ENCODE peak calls at places on chromosomes 11 and 22, in nine cellular contexts. D is K562, Y is stomach, J is SK-N-SH, C is endothelial cell of umbilical vein, X is spleen, E is HL-60, P is H1, M is GM23338. O is an unnamed sample.
A peak's percentile ranks its signal among the peaks of the same experiment; 100 is the strongest.

GRCh38 chr11:36019722-36020121 is 75.9 kb downstream of the LDLRAD3 start:
- DNase-seq in E (no peak), X (no peak), J (no peak), C (no peak), P (no peak), Y (no peak), D (no peak), M (no peak), O (no peak)

GRCh38 chr11:127859941-127860354 is 727.4 kb downstream of the ETS1 start:
- DNase-seq in C (no peak), E (no peak), Y (no peak), D (no peak), J (no peak), X (no peak), P (no peak), M (no peak), O (no peak)

GRCh38 chr11:83285131-83285770 is 916 bp downstream of the CCDC90B start:
- DNase-seq in E (no peak), C (no peak), M (no peak), Y (no peak), P (no peak), X (no peak), J (no peak), D (no peak), O (no peak)

GRCh38 chr11:74749965-74750296 is 1.3 kb downstream of the RNF169 start:
- DNase-seq in X (no peak), D (peak; percentile 14), P (no peak), C (no peak), E (no peak), J (no peak), M (no peak), Y (no peak), O (no peak)

GRCh38 chr11:102292951-102293350 is 24.3 kb upstream of the BIRC3 start:
- DNase-seq in P (no peak), X (no peak), J (no peak), E (no peak), D (no peak), M (no peak), Y (no peak), C (no peak), O (no peak)

GRCh38 chr11:62446091-62446490 is 27.3 kb downstream of the SCGB1A1 start:
- DNase-seq in C (no peak), P (no peak), M (no peak), X (no peak), J (no peak), Y (no peak), D (no peak), E (no peak), O (peak; percentile 20)

GRCh38 chr11:112157274-112157766 is 6.6 kb downstream of the IL18 start:
- DNase-seq in E (peak; percentile 21), X (no peak), M (no peak), J (no peak), P (no peak), Y (no peak), D (no peak), C (peak; percentile 82), O (no peak)

GRCh38 chr11:1060885-1061616 is 13.6 kb upstream of the MUC2 start:
- DNase-seq in M (no peak), J (no peak), Y (peak; percentile 77), X (peak; percentile 80), D (no peak), E (no peak), P (no peak), C (peak; percentile 36), O (no peak)

GRCh38 chr22:20804650-20805049 is 30.7 kb downstream of the SERPIND1 start:
- DNase-seq in M (no peak), P (no peak), Y (no peak), D (no peak), J (no peak), C (no peak), E (no peak), X (no peak), O (no peak)

GRCh38 chr11:77345621-77346020 is 44.1 kb upstream of the GDPD4 start:
- DNase-seq in J (no peak), P (no peak), E (no peak), X (no peak), Y (no peak), D (no peak), C (no peak), M (no peak), O (no peak)

GRCh38 chr11:17766590-17766989 is 32.0 kb downstream of the KCNC1 start:
- DNase-seq in M (peak; percentile 61), C (no peak), X (peak; percentile 17), Y (no peak), D (peak; percentile 25), E (no peak), J (no peak), P (no peak), O (no peak)

GRCh38 chr11:14267861-14268635 is 90.9 kb downstream of the RRAS2 start:
- DNase-seq in M (no peak), J (no peak), C (no peak), D (no peak), Y (no peak), P (peak; percentile 41), X (peak; percentile 25), E (no peak), O (no peak)
- H3K4me3 ChIP-seq in M (no peak overlapping the region), J (no peak overlapping the region), C (no peak overlapping the region), D (no peak overlapping the region), Y (no peak overlapping the region), P (no peak overlapping the region), X (no peak overlapping the region), E (no peak overlapping the region), O (no peak overlapping the region)

GRCh38 chr11:65559535-65559934 is 1.4 kb upstream of the LTBP3 start:
- DNase-seq in D (no peak), E (no peak), M (no peak), P (no peak), C (no peak), J (no peak), X (no peak), Y (no peak), O (no peak)

GRCh38 chr11:65557280-65558001 is 718 bp downstream of the LTBP3 start:
- DNase-seq in E (no peak), Y (no peak), J (peak; percentile 85), D (no peak), M (no peak), P (no peak), X (peak; percentile 87), C (peak; percentile 23), O (no peak)

GRCh38 chr11:65556470-65557279 is 1.5 kb downstream of the LTBP3 start:
- DNase-seq in P (no peak), Y (no peak), M (no peak), J (no peak), X (no peak), C (peak; percentile 29), E (no peak), D (no peak), O (no peak)

GRCh38 chr11:65558785-65559509 is 788 bp upstream of the LTBP3 start:
- DNase-seq in J (peak; percentile 70), E (no peak), Y (peak; percentile 44), X (peak; percentile 79), P (no peak), D (no peak), M (no peak), C (peak; percentile 72), O (no peak)

DNA sequence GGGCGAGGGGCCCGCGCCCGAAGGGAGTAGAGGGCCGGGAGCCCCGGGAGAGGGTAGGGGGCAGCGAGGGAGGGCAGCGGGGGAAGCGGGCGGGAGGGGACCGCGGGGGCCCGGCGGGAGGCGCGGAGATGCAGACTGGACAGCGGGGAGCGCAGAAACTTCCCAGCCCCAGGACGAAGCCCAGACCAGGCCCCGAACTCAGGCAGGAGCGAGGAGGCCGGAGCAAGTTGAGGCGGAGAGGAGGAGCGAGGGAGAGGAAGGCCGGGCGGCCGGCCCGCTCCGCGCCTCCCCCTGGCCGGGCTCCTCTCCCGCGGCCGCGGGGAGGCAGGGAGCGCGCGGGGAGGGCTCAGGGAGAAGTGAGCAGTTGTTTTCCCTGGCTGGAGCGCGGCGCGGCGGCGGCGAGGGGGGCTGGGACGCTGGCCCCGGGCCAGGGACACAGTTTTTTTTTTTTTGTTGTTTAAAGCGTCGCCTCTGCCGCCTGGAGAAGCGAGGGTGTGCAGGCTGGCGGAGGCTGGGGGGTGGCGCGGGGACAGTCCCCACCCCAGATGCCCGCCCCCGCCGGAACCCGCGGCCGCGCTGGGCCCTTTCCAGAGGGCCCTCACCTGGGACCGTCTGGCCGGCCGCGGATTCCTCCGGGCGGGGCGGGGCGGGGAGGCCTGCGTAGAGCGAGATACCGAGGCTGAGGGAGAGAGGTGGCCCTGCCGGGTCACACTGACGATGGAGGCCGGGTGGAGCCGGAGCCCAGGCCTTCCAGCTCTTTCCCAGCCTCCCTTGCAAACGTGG is at the start of gene LTBP3:
- DNase-seq in M (peak; percentile 80), J (peak; percentile 90), D (peak; percentile 90), X (peak; percentile 89), C (peak; percentile 84), E (peak; percentile 44), Y (peak; percentile 87), P (peak; percentile 72), O (peak; percentile 70)
- TF ChIP-seq POLR2AphosphoS5 in M (peak; percentile 24), J (no peak), D (no peak), X (peak; percentile 54), C (peak; percentile 85), E (no peak), Y (peak; percentile 31), P (no peak), O (peak; percentile 59)

DNA sequence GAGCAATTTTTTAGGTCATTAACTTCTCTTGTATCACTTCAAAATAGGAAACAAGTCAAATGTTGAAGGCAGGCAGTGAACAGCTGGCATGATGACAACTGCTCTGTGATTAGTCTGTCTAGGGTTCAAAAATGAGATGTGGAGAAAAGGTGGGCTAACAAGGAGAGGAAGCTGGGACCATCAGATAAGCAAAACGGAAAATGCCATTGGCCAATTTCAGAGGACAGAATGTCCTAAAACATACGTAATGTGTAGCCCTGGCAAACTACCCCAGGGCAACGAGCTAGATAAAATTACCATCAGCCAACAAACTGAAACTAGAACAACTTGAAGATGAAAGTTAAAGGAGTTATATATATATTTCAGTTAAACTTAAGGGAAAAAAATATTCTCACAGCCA is 93.2 kb downstream of the RELT start:
- DNase-seq in D (no peak), C (peak; percentile 66), M (no peak), J (peak; percentile 16), E (no peak), P (no peak), Y (no peak), X (no peak), O (no peak)
- H3K4me3 ChIP-seq in D (no peak overlapping the region), C (no peak overlapping the region), M (no peak overlapping the region), J (no peak overlapping the region), E (no peak overlapping the region), P (no peak overlapping the region), Y (no peak overlapping the region), X (no peak overlapping the region), O (no peak overlapping the region)

DNA sequence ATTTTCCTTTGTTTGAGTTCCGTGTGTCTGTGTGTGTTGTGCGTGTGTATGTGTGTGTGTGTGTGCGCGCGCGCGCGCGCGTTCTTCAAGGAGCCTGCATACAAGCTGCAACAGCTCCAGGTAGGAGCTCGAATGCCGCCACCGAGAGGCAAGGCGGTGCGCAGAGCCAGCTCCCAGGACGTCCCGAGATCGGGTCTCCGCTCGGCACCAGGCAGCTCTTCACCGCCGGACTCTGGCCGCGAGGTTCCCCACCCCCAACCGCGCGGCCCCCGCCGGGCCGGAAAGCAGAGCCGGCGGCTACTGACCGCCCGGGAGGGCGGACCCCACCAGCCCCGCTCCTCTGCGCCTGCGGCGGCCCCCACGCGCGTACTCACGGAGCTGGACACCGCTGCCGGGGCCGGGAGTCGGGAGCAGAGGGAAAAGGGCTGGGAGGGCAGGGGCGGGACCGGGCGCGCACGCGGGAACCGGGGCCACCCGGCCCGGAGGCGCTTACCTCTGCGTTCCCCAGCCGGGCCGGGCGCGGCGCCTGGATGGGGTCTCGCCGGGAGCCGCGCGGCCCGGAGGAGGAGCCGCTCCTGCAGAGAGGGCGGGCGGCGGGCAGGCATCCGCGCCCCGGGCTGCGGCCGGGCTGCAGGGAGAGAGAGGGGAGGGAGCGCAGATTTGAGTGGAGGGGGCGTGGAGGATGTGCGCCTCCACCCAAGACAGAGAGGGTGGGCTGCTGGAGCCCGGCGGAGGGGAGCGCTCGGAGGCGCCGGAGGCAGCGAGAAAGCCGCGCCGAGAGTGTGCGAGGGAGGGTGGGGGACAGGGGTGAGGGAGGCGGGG is 40.3 kb upstream of the AKIP1 start:
- DNase-seq in X (peak; percentile 78), P (peak; percentile 83), J (peak; percentile 91), Y (peak; percentile 75), M (peak; percentile 75), C (peak; percentile 68), E (peak; percentile 54), D (peak; percentile 9), O (peak; percentile 68)
- TF ChIP-seq POLR2AphosphoS5 in X (no peak), P (peak; percentile 51), J (no peak), Y (peak; percentile 34), M (peak; percentile 41), C (no peak), E (no peak), D (no peak), O (peak; percentile 35)